ENCODE peak calls at places on chromosomes 12 and 14, in four cellular contexts. One of them, this sample, is unnamed.

GRCh38 chr12:4089147-4089606 is 184.4 kb upstream of the CCND2 start:
- DNase-seq in CD4-positive, alpha-beta T cell: no peak
- DNase-seq in GM13977: no peak
- DNase-seq in astrocyte: no peak
- DNase-seq in this sample: no peak

GRCh38 chr14:100592972-100593371 is 5.8 kb upstream of the BEGAIN start:
- DNase-seq in CD4-positive, alpha-beta T cell: no peak
- DNase-seq in GM13977: no peak
- DNase-seq in astrocyte: no peak
- DNase-seq in this sample: no peak

GRCh38 chr14:71597955-71598659 is 334.1 kb upstream of the RGS6 start:
- DNase-seq in CD4-positive, alpha-beta T cell: no peak
- DNase-seq in GM13977: peak
- DNase-seq in astrocyte: no peak
- DNase-seq in this sample: peak

GRCh38 chr12:52896190-52897100 is 8.4 kb downstream of the KRT8 start:
- DNase-seq in CD4-positive, alpha-beta T cell: no peak
- DNase-seq in GM13977: no peak
- DNase-seq in astrocyte: no peak
- DNase-seq in this sample: no peak

GRCh38 chr12:77578471-77579262 is 252.0 kb upstream of the NAV3 start:
- DNase-seq in CD4-positive, alpha-beta T cell: no peak
- DNase-seq in GM13977: no peak
- DNase-seq in astrocyte: peak
- DNase-seq in this sample: no peak

GRCh38 chr14:32404784-32405573 is 75.9 kb downstream of the AKAP6 start:
- DNase-seq in CD4-positive, alpha-beta T cell: no peak
- DNase-seq in GM13977: no peak
- DNase-seq in astrocyte: no peak
- DNase-seq in this sample: no peak

GRCh38 chr12:43126652-43127051 is 425.4 kb downstream of the ADAMTS20 start:
- DNase-seq in CD4-positive, alpha-beta T cell: no peak
- DNase-seq in GM13977: no peak
- DNase-seq in astrocyte: no peak
- DNase-seq in this sample: no peak

GRCh38 chr12:49560695-49561094 is 7.2 kb downstream of the MCRS1 start:
- DNase-seq in CD4-positive, alpha-beta T cell: no peak
- DNase-seq in GM13977: no peak
- DNase-seq in astrocyte: no peak
- DNase-seq in this sample: no peak

GRCh38 chr12:95870897-95871296 is 12.1 kb downstream of the SNRPF start:
- DNase-seq in CD4-positive, alpha-beta T cell: no peak
- DNase-seq in GM13977: no peak
- DNase-seq in astrocyte: no peak
- DNase-seq in this sample: no peak

GRCh38 chr12:78338054-78338785 is 507.5 kb downstream of the NAV3 start:
- DNase-seq in CD4-positive, alpha-beta T cell: no peak
- DNase-seq in GM13977: no peak
- DNase-seq in astrocyte: no peak
- DNase-seq in this sample: no peak

GRCh38 chr12:67735868-67736267 is 87.3 kb downstream of the DYRK2 start:
- DNase-seq in CD4-positive, alpha-beta T cell: no peak
- DNase-seq in GM13977: no peak
- DNase-seq in astrocyte: no peak
- DNase-seq in this sample: no peak

GRCh38 chr14:76784881-76785280 is 23.6 kb downstream of the VASH1 start:
- DNase-seq in CD4-positive, alpha-beta T cell: peak
- DNase-seq in GM13977: peak
- DNase-seq in astrocyte: peak
- DNase-seq in this sample: peak

GRCh38 chr12:120094485-120094884 is 22.1 kb downstream of the RAB35 start:
- DNase-seq in CD4-positive, alpha-beta T cell: no peak
- DNase-seq in GM13977: peak
- DNase-seq in astrocyte: no peak
- DNase-seq in this sample: no peak

GRCh38 chr12:124007356-124007755 is 34.3 kb downstream of the ZNF664 start:
- DNase-seq in CD4-positive, alpha-beta T cell: no peak
- DNase-seq in GM13977: no peak
- DNase-seq in astrocyte: no peak
- DNase-seq in this sample: no peak

GRCh38 chr14:68767248-68767645 is 25.6 kb downstream of the ZFP36L1 start:
- DNase-seq in CD4-positive, alpha-beta T cell: no peak
- DNase-seq in GM13977: no peak
- DNase-seq in astrocyte: no peak
- DNase-seq in this sample: no peak

GRCh38 chr12:100020370-100020769 is 35.6 kb upstream of the ANKS1B start:
- DNase-seq in CD4-positive, alpha-beta T cell: no peak
- DNase-seq in GM13977: no peak
- DNase-seq in astrocyte: peak
- DNase-seq in this sample: no peak

GRCh38 chr12:83318386-83318971 is 631.8 kb downstream of the TMTC2 start:
- DNase-seq in CD4-positive, alpha-beta T cell: no peak
- DNase-seq in GM13977: no peak
- DNase-seq in astrocyte: peak
- DNase-seq in this sample: no peak

GRCh38 chr14:66508846-66509621 is 1.1 kb downstream of the GPHN start:
- DNase-seq in CD4-positive, alpha-beta T cell: peak
- DNase-seq in GM13977: peak
- DNase-seq in astrocyte: peak
- DNase-seq in this sample: peak

GRCh38 chr14:73462078-73462715 is 3.9 kb upstream of the NUMB start:
- DNase-seq in CD4-positive, alpha-beta T cell: no peak
- DNase-seq in GM13977: no peak
- DNase-seq in astrocyte: peak
- DNase-seq in this sample: no peak

GRCh38 chr12:128844031-128844635 is 9.1 kb upstream of the GLT1D1 start:
- DNase-seq in CD4-positive, alpha-beta T cell: no peak
- DNase-seq in GM13977: no peak
- DNase-seq in astrocyte: no peak
- DNase-seq in this sample: peak

GRCh38 chr12:108967869-108968540 is 52.9 kb downstream of the SVOP start:
- DNase-seq in CD4-positive, alpha-beta T cell: no peak
- DNase-seq in GM13977: no peak
- DNase-seq in astrocyte: no peak
- DNase-seq in this sample: peak

GRCh38 chr12:34394211-34395055 is 372.1 kb downstream of the ALG10 start:
- DNase-seq in CD4-positive, alpha-beta T cell: peak
- DNase-seq in GM13977: peak
- DNase-seq in astrocyte: no peak
- DNase-seq in this sample: peak

GRCh38 chr12:1666685-1667162 is 24.1 kb upstream of the ADIPOR2 start:
- DNase-seq in CD4-positive, alpha-beta T cell: no peak
- DNase-seq in GM13977: no peak
- DNase-seq in astrocyte: no peak
- DNase-seq in this sample: no peak

GRCh38 chr14:44960146-44960545 is 1.6 kb downstream of the KLHL28 start:
- DNase-seq in CD4-positive, alpha-beta T cell: no peak
- DNase-seq in GM13977: no peak
- DNase-seq in astrocyte: no peak
- DNase-seq in this sample: no peak

GRCh38 chr14:55921516-55921915 is 196.7 kb upstream of the PELI2 start:
- DNase-seq in CD4-positive, alpha-beta T cell: no peak
- DNase-seq in GM13977: no peak
- DNase-seq in astrocyte: no peak
- DNase-seq in this sample: no peak

GRCh38 chr12:63792333-63792732 is 12.6 kb downstream of the RXYLT1 start:
- DNase-seq in CD4-positive, alpha-beta T cell: no peak
- DNase-seq in GM13977: no peak
- DNase-seq in astrocyte: no peak
- DNase-seq in this sample: no peak

GRCh38 chr12:119171691-119172090 is 7.0 kb upstream of the HSPB8 start:
- DNase-seq in CD4-positive, alpha-beta T cell: no peak
- DNase-seq in GM13977: no peak
- DNase-seq in astrocyte: no peak
- DNase-seq in this sample: no peak

GRCh38 chr12:101490286-101490920 is 15.3 kb downstream of the SPIC start:
- DNase-seq in CD4-positive, alpha-beta T cell: no peak
- DNase-seq in GM13977: peak
- DNase-seq in astrocyte: no peak
- DNase-seq in this sample: peak

GRCh38 chr14:89542768-89543419 is 125.9 kb upstream of the FOXN3 start:
- DNase-seq in CD4-positive, alpha-beta T cell: no peak
- DNase-seq in GM13977: no peak
- DNase-seq in astrocyte: no peak
- DNase-seq in this sample: no peak

GRCh38 chr12:18296909-18297280 is 35.6 kb downstream of the PIK3C2G start:
- DNase-seq in CD4-positive, alpha-beta T cell: no peak
- DNase-seq in GM13977: no peak
- DNase-seq in astrocyte: no peak
- DNase-seq in this sample: no peak

GRCh38 chr12:17169726-17170471 is 563.9 kb upstream of the LMO3 start:
- DNase-seq in CD4-positive, alpha-beta T cell: no peak
- DNase-seq in GM13977: no peak
- DNase-seq in astrocyte: no peak
- DNase-seq in this sample: no peak

GRCh38 chr14:67335781-67336180 is 23.8 kb downstream of the ATP6V1D start:
- DNase-seq in CD4-positive, alpha-beta T cell: no peak
- DNase-seq in GM13977: no peak
- DNase-seq in astrocyte: no peak
- DNase-seq in this sample: no peak

DNA sequence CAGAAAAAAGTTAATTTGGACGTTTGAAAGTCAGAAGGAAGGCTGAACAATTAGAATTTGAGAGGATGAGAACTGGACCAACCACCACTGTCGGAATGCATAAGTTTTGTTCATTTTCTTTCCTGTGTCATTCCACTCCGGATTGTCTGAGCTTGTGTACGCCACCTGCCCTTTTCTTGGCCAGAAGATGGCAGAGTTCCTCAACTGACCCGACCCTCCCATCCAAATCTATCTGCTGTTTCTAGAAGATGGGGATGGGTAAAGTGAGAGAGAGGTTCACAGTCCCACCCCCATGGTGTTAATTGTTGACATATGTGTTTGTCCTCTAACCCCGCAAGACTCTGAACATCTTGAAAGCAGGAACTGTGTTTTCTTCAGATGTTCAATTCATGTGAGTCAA is 388.0 kb downstream of the VRK1 start:
- DNase-seq in CD4-positive, alpha-beta T cell: peak
- DNase-seq in GM13977: peak
- DNase-seq in astrocyte: no peak
- DNase-seq in this sample: no peak
- TF ChIP-seq CTCF in CD4-positive, alpha-beta T cell: peak
- TF ChIP-seq CTCF in GM13977: peak
- TF ChIP-seq CTCF in astrocyte: no peak
- TF ChIP-seq CTCF in this sample: peak

GRCh38 chr12:103771466-103771865 is 69.6 kb downstream of the NT5DC3 start:
- DNase-seq in CD4-positive, alpha-beta T cell: no peak
- DNase-seq in GM13977: no peak
- DNase-seq in astrocyte: peak
- DNase-seq in this sample: no peak
- TF ChIP-seq CTCF in CD4-positive, alpha-beta T cell: no peak
- TF ChIP-seq CTCF in GM13977: peak
- TF ChIP-seq CTCF in astrocyte: peak
- TF ChIP-seq CTCF in this sample: peak

DNA sequence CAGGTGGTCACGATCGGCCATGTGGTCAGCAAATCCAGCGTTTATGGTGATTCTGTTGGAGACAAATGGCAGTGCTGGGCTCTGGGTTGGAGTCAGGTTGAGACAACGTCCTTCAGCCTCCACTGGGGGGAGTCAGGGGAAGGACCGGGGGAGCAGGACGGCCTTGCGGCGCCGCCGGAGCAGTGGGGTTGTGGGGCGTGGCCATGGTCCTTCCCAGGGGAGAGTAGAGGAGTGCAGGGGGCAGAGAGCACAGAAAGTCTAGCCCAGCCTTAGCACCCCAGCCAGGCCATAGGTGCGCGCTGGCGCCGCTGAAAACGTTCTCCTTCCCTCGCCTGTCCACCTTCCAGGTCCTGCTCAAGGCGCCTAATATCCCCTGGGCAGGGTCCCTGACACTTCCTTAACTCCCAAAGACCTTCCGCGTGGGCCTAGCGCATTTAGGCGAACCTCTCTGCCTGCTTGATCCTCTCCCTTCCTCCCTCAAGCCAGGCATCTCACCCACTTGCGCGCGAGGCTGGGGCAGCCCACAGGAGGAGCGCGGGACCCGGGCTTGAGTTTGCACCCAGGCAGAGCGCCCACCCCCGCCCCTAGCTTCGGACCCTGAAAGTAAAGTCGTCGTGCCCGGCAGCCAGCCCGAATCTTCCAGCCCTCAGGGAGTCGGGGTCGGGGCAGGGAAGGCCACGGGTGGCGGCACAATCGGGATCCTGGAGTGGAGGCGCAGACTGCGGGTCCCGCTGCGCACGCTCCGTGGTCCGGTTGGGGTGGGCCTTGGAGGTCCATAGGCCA is 3.1 kb upstream of the KIF26A start:
- DNase-seq in CD4-positive, alpha-beta T cell: no peak
- DNase-seq in GM13977: no peak
- DNase-seq in astrocyte: no peak
- DNase-seq in this sample: no peak
- TF ChIP-seq CTCF in CD4-positive, alpha-beta T cell: no peak
- TF ChIP-seq CTCF in GM13977: peak
- TF ChIP-seq CTCF in astrocyte: no peak
- TF ChIP-seq CTCF in this sample: no peak

GRCh38 chr12:21604245-21605101 is at the start of gene GYS2:
- DNase-seq in CD4-positive, alpha-beta T cell: no peak
- DNase-seq in GM13977: no peak
- DNase-seq in astrocyte: no peak
- DNase-seq in this sample: no peak

GRCh38 chr12:21598651-21599050 is 6.0 kb downstream of the GYS2 start:
- DNase-seq in CD4-positive, alpha-beta T cell: no peak
- DNase-seq in GM13977: no peak
- DNase-seq in astrocyte: no peak
- DNase-seq in this sample: no peak

GRCh38 chr12:21600196-21600595 is 4.5 kb downstream of the GYS2 start:
- DNase-seq in CD4-positive, alpha-beta T cell: no peak
- DNase-seq in GM13977: no peak
- DNase-seq in astrocyte: no peak
- DNase-seq in this sample: no peak

GRCh38 chr12:21602774-21603173 is 1.9 kb downstream of the GYS2 start:
- DNase-seq in CD4-positive, alpha-beta T cell: no peak
- DNase-seq in GM13977: no peak
- DNase-seq in astrocyte: no peak
- DNase-seq in this sample: no peak

DNA sequence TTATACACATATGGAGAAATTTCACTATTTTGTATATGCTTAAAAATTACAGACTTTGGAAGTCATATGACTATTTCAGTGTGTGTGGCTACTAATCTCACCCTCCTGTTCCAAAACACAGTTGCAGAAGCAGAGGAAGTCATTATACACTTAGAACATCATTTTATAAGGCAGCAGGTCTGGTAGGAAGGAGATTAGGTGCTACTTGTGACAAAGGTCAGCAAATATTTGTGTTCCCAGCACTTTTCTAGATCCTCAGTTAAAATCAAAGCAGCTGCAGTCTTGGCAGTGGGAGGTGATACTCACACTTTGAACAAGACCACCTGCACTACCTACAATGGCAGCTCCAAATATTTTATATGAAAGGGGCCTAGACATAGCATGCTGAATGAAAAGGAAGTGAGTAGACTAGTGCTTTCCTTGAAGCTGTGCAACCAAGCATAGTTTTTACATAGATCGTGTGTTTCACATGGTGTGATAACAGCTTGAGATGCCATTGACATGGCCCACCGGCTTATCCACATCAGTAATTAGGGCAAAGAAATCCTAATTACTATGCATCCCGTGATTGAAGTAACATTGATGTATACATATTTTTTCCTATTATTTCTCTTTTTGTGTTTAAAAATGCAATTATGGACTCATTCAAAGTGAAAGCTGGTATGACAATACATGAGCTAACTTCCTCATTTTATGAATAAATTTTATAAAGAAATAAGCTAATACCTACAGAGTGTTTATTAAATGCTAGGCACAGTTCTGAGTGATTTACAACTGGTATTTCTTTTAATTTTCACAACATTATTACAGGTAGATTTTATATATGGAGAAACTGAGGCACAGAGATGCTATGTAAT is 5.3 kb downstream of the GYS2 start:
- DNase-seq in CD4-positive, alpha-beta T cell: no peak
- DNase-seq in GM13977: no peak
- DNase-seq in astrocyte: no peak
- DNase-seq in this sample: no peak
- TF ChIP-seq CTCF in CD4-positive, alpha-beta T cell: no peak
- TF ChIP-seq CTCF in GM13977: no peak
- TF ChIP-seq CTCF in astrocyte: no peak
- TF ChIP-seq CTCF in this sample: no peak

This sample was measured in GM13976.